ENCODE peak calls at places on chromosomes 5 and 9, in ten cellular contexts. T is natural killer cell, C is AG09319, D is spleen, E is AG09309, X is Panc1, Y is breast epithelium, M is endodermal cell, I is neural progenitor cell, P is foreskin fibroblast. A is an unnamed sample.
A peak's percentile ranks its signal among the peaks of the same experiment; 100 is the strongest.

GRCh38 chr5:54309237-54309636 is 1.1 kb downstream of the ARL15 start:
- DNase-seq in I (peak; percentile 13), D (no peak), E (no peak), Y (no peak), T (no peak), X (no peak), M (no peak), P (no peak), C (no peak), A (peak; percentile 3)

GRCh38 chr9:98888794-98889495 is 54.8 kb upstream of the COL15A1 start:
- DNase-seq in M (peak; percentile 9), C (peak; percentile 65), P (no peak), I (no peak), D (no peak), Y (no peak), T (no peak), E (no peak), X (no peak), A (no peak)

GRCh38 chr5:11992518-11992917 is 88.3 kb upstream of the CTNND2 start:
- DNase-seq in X (no peak), P (no peak), Y (no peak), D (no peak), I (no peak), M (no peak), E (no peak), C (no peak), T (no peak), A (no peak)

GRCh38 chr9:126986506-126986951 is 71.9 kb downstream of the RALGPS1 start:
- DNase-seq in D (no peak), X (no peak), E (no peak), M (no peak), P (no peak), C (no peak), I (no peak), Y (no peak), T (no peak), A (no peak)

GRCh38 chr5:89246252-89246651 is 363.3 kb upstream of the MEF2C start:
- DNase-seq in Y (no peak), P (peak; percentile 16), D (no peak), X (no peak), E (no peak), I (no peak), C (no peak), T (no peak), M (no peak), A (no peak)

GRCh38 chr9:131457746-131458145 is 45.0 kb upstream of the POMT1 start:
- DNase-seq in C (no peak), D (peak; percentile 19), P (no peak), M (no peak), X (no peak), T (no peak), Y (no peak), E (no peak), I (no peak), A (no peak)

GRCh38 chr9:72935595-72935994 is 17.3 kb downstream of the ALDH1A1 start:
- DNase-seq in C (no peak), Y (no peak), T (no peak), P (no peak), D (no peak), I (peak; percentile 56), E (no peak), M (no peak), X (no peak), A (no peak)

GRCh38 chr9:131739988-131740648 is at the start of gene RAPGEF1:
- DNase-seq in T (peak; percentile 93), C (no peak), X (no peak), E (no peak), M (peak; percentile 86), I (peak; percentile 84), Y (peak; percentile 34), D (peak; percentile 97), P (no peak), A (peak; percentile 18)

GRCh38 chr9:31604516-31604915 is 779.9 kb upstream of the ACO1 start:
- DNase-seq in T (no peak), D (no peak), E (no peak), I (no peak), Y (no peak), P (no peak), X (no peak), M (no peak), C (no peak), A (no peak)

GRCh38 chr9:111474385-111474784 is 9.8 kb downstream of the ECPAS start:
- DNase-seq in T (no peak), E (no peak), C (no peak), D (no peak), P (no peak), I (peak; percentile 14), M (no peak), X (no peak), Y (no peak), A (no peak)

GRCh38 chr9:31290731-31291130 is 1093.7 kb upstream of the ACO1 start:
- DNase-seq in E (no peak), T (no peak), M (no peak), I (no peak), X (no peak), C (no peak), P (no peak), Y (no peak), D (peak; percentile 38), A (no peak)

GRCh38 chr9:30964332-30964731 is 1420.1 kb upstream of the ACO1 start:
- DNase-seq in X (no peak), P (no peak), D (no peak), I (no peak), T (no peak), C (no peak), M (no peak), E (no peak), Y (no peak), A (no peak)

DNA sequence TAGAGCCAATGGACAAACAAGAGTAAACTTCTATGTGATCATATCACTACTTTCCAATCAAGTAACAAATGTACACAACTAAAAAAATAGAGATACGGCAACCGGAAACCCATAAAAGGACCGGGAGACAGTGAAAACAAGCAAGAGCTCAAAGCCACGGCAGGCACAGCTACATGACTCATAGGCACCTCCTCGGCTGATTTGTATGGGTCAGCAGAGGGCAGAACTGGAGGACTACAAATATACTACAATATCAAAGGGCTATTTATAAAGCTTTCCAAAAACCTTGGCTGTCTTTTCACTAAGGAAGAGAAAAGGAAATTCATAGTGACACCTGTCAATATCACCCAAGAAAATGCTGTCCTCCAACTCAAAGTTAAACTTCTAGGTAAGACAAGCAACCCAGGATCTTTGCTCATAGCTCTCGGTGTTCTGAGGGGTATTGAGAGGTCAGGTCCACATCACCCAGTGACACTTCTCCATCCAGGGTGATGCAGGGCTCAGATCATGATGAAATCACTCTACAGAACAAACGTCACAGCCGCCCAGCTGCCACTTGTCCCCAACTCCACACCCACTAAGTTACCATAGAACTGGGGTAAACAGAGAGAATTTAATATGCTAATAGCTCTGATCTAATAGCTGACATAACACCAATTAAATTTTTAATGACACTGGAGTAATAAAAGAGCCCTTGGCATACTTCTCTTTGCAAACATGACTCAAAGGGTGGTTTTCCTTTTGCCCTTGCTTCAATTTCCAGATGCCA is 41.3 kb downstream of the PFDN1 start:
- DNase-seq in I (no peak), D (no peak), Y (peak; percentile 58), M (no peak), C (peak; percentile 62), E (peak; percentile 64), X (peak; percentile 64), P (peak; percentile 88), T (no peak), A (peak; percentile 90)
- TF ChIP-seq CTCF in I (no peak), D (no peak), Y (no peak), M (no peak), C (peak; percentile 20), E (no peak), X (peak; percentile 14), P (peak; percentile 13), T (no peak), A (peak; percentile 47)

GRCh38 chr5:137831526-137831925 is 36.1 kb upstream of the MYOT start:
- DNase-seq in P (no peak), I (no peak), M (no peak), E (no peak), D (no peak), T (no peak), X (no peak), C (no peak), Y (no peak), A (no peak)
- TF ChIP-seq CTCF in P (no peak), I (no peak), M (peak; percentile 45), E (no peak), D (no peak), T (no peak), X (peak; percentile 11), C (no peak), Y (no peak), A (peak; percentile 50)

DNA sequence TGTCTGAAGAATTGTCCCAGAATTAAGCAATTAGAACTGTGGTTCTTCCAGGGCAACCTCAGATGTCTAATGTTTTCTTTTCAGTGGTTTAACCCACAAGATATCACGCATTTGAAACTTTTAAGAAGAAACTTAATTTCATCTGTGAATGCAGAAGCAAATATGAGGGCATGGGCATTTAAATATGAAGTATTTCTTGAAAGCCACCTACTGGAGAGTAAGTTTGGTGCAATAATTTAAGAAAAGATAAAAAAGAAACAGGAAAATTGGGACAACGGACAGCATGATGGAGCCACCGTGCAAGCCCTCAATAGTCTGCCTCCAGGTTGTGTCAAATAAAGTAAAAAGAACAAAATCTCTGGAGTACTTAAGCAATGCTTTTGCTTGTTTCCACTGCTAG is 1.2 kb upstream of the CAPSL start:
- DNase-seq in M (no peak), X (no peak), E (no peak), Y (no peak), T (no peak), D (no peak), I (no peak), P (no peak), C (no peak), A (no peak)
- TF ChIP-seq CTCF in M (peak; percentile 18), X (no peak), E (peak; percentile 28), Y (no peak), T (no peak), D (no peak), I (peak; percentile 8), P (peak; percentile 11), C (peak; percentile 15), A (peak; percentile 69)

GRCh38 chr9:87882627-87883026 is at the start of gene SPATA31E1:
- DNase-seq in X (no peak), C (no peak), P (no peak), T (no peak), I (peak; percentile 39), M (peak; percentile 55), D (no peak), Y (no peak), E (no peak), A (no peak)

GRCh38 chr9:87884578-87885459 is 2.1 kb downstream of the SPATA31E1 start:
- DNase-seq in X (no peak), I (no peak), M (no peak), C (no peak), D (no peak), T (no peak), Y (no peak), E (no peak), P (no peak), A (no peak)

GRCh38 chr9:87883274-87883673 is 597 bp downstream of the SPATA31E1 start:
- DNase-seq in I (no peak), M (peak; percentile 45), E (no peak), X (no peak), Y (no peak), D (no peak), C (no peak), T (no peak), P (no peak), A (no peak)

GRCh38 chr9:87885484-87886189 is 3.0 kb downstream of the SPATA31E1 start:
- DNase-seq in P (no peak), D (no peak), C (no peak), T (no peak), M (no peak), I (no peak), X (no peak), Y (no peak), E (no peak), A (no peak)

GRCh38 chr9:87883990-87884389 is 1.3 kb downstream of the SPATA31E1 start:
- DNase-seq in E (no peak), C (no peak), T (no peak), X (no peak), M (peak; percentile 90), P (no peak), I (peak; percentile 26), Y (no peak), D (no peak), A (no peak)
- TF ChIP-seq CTCF in E (peak; percentile 20), C (no peak), T (no peak), X (peak; percentile 44), M (peak; percentile 74), P (no peak), I (peak; percentile 43), Y (no peak), D (no peak), A (peak; percentile 49)